ENCODE peak calls at places on chromosomes 11 and 22, in four cellular contexts. L is HEK293T, T is ovary, P is AG09319. C is an unnamed sample.

GRCh38 chr11:77406396-77406795 is 67.5 kb downstream of the PAK1 start:
- DNase-seq in T (no peak), P (no peak), L (no peak), C (no peak)

GRCh38 chr11:74566386-74566960 is 25.9 kb upstream of the POLD3 start:
- DNase-seq in P (no peak), T (no peak), L (no peak), C (no peak)

GRCh38 chr11:75352417-75353206 is 1.2 kb upstream of the ARRB1 start:
- DNase-seq in P (no peak), L (no peak), T (no peak), C (no peak)

GRCh38 chr11:70480711-70481110 is 82.4 kb downstream of the CTTN start:
- DNase-seq in L (no peak), T (no peak), P (no peak), C (no peak)

GRCh38 chr11:50188040-50188439 is 155.4 kb downstream of the OR4C45 start:
- DNase-seq in L (no peak), T (no peak), P (no peak), C (no peak)

GRCh38 chr11:118194835-118195627 is 18.6 kb upstream of the SCN2B start:
- DNase-seq in T (peak; percentile 73), L (no peak), P (peak; percentile 66), C (no peak)

GRCh38 chr11:15910761-15911160 is 445.6 kb downstream of the SOX6 start:
- DNase-seq in P (no peak), T (no peak), L (no peak), C (no peak)

GRCh38 chr11:44417756-44418437 is 108.0 kb upstream of the ALX4 start:
- DNase-seq in P (no peak), L (no peak), T (no peak), C (no peak)

GRCh38 chr11:67465190-67465522 is 3.9 kb downstream of the TMEM134 start:
- DNase-seq in T (no peak), P (no peak), L (no peak), C (no peak)

GRCh38 chr11:79046365-79046764 is 394.5 kb downstream of the TENM4 start:
- DNase-seq in P (no peak), T (no peak), L (no peak), C (no peak)

GRCh38 chr22:36536717-36537116 is 7.8 kb upstream of the EIF3D start:
- DNase-seq in L (no peak), T (no peak), P (no peak), C (no peak)

GRCh38 chr22:38291201-38291777 is 18.5 kb upstream of the TMEM184B start:
- DNase-seq in T (no peak), L (no peak), P (no peak), C (no peak)

GRCh38 chr22:46798366-46799057 is 36.1 kb downstream of the TBC1D22A start:
- DNase-seq in T (peak; percentile 75), P (no peak), L (peak; percentile 86), C (peak; percentile 52)

GRCh38 chr11:2828585-2829330 is 56.8 kb downstream of the CDKN1C start:
- DNase-seq in L (no peak), T (no peak), P (no peak), C (no peak)

GRCh38 chr11:123654566-123655081 is at the start of gene SCN3B:
- DNase-seq in T (peak; percentile 48), L (peak; percentile 90), P (no peak), C (peak; percentile 95)

GRCh38 chr11:62560566-62561103 is 13.1 kb downstream of the EEF1G start:
- DNase-seq in L (peak; percentile 71), P (peak; percentile 95), T (peak; percentile 90), C (peak; percentile 80)

GRCh38 chr22:38272373-38273134 is at the start of gene TMEM184B:
- DNase-seq in T (peak; percentile 76), P (no peak), L (peak; percentile 100), C (peak; percentile 78)

GRCh38 chr11:19474954-19475811 is 234.4 kb upstream of the E2F8 start:
- DNase-seq in P (no peak), L (no peak), T (no peak), C (no peak)

GRCh38 chr22:41917906-41918791 is 3.3 kb upstream of the SHISA8 start:
- DNase-seq in L (peak; percentile 52), P (no peak), T (no peak), C (peak; percentile 92)

GRCh38 chr11:95507794-95508193 is 276.8 kb upstream of the SESN3 start:
- DNase-seq in T (no peak), L (no peak), P (no peak), C (no peak)

GRCh38 chr11:72370201-72370600 is 64.1 kb downstream of the CLPB start:
- DNase-seq in L (no peak), T (no peak), P (no peak), C (no peak)

GRCh38 chr22:32950366-32950765 is 107.8 kb downstream of the SYN3 start:
- DNase-seq in P (no peak), T (no peak), L (no peak), C (no peak)

GRCh38 chr11:134573857-134574256 is 161.8 kb upstream of the B3GAT1 start:
- DNase-seq in T (no peak), P (no peak), L (no peak), C (no peak)

GRCh38 chr11:62013266-62014157 is 46.1 kb upstream of the FTH1 start:
- DNase-seq in L (no peak), T (no peak), P (peak; percentile 39), C (no peak)

C was measured in 8988T.